ENCODE peak calls at places on chromosomes 2 and 18, in six cellular contexts. M is adrenal gland; S is fibroblast of villous mesenchyme; L is nucleus accumbens; F is stimulated activated CD8-positive, alpha-beta memory T cell treated with anti-CD3 and anti-CD28 coated beads, Interleukin-2, amount 100 ng/mL, for 1 hour; A is stimulated activated naive B cell treated with anti-CD40 and anti-IgM and Interleukin-4, amounts not matched to agents 10 μg/mL and 1 μg/mL and 100 μg/mL, for 72 hours. J is an unnamed sample.
A peak's percentile ranks its signal among the peaks of the same experiment; 100 is the strongest.

GRCh38 chr2:23513245-23513880 is 128.4 kb downstream of the KLHL29 start:
- DNase-seq in M (no peak), S (peak; percentile 49), L (no peak), F (no peak), A (no peak), J (no peak)

GRCh38 chr18:26301681-26302080 is 75.4 kb downstream of the TAF4B start:
- DNase-seq in M (no peak), S (peak; percentile 29), L (no peak), F (no peak), A (no peak), J (no peak)

GRCh38 chr18:13236411-13236810 is 17.9 kb downstream of the LDLRAD4 start:
- DNase-seq in M (no peak), S (no peak), L (no peak), F (no peak), A (no peak), J (no peak)

GRCh38 chr18:58526425-58527115 is 102.3 kb downstream of the ALPK2 start:
- DNase-seq in M (no peak), S (no peak), L (no peak), F (no peak), A (no peak), J (no peak)

GRCh38 chr2:45869165-45869501 is 217.7 kb downstream of the PRKCE start:
- DNase-seq in M (no peak), S (no peak), L (no peak), F (no peak), A (no peak), J (no peak)

GRCh38 chr18:36186461-36187137 is 698 bp upstream of the MOCOS start:
- DNase-seq in M (peak; percentile 48), S (no peak), L (no peak), F (no peak), A (no peak), J (peak; percentile 20)

GRCh38 chr2:229033816-229034215 is 237.3 kb downstream of the PID1 start:
- DNase-seq in M (no peak), S (no peak), L (no peak), F (no peak), A (no peak), J (no peak)

GRCh38 chr2:203739351-203739750 is 32.9 kb downstream of the CD28 start:
- DNase-seq in M (no peak), S (no peak), L (no peak), F (no peak), A (no peak), J (no peak)

GRCh38 chr2:149161481-149162225 is 123.2 kb downstream of the LYPD6B start:
- DNase-seq in M (no peak), S (no peak), L (no peak), F (no peak), A (no peak), J (no peak)

GRCh38 chr2:191637182-191638078 is 40.5 kb upstream of the NABP1 start:
- DNase-seq in M (no peak), S (peak; percentile 44), L (no peak), F (no peak), A (no peak), J (no peak)

GRCh38 chr2:76212305-76212985 is 501.7 kb upstream of the GCFC2 start:
- DNase-seq in M (no peak), S (no peak), L (no peak), F (no peak), A (no peak), J (no peak)

GRCh38 chr2:44763275-44763674 is 178.2 kb upstream of the SIX3 start:
- DNase-seq in M (no peak), S (no peak), L (no peak), F (no peak), A (no peak), J (no peak)

GRCh38 chr2:104901037-104901851 is 47.3 kb downstream of the POU3F3 start:
- DNase-seq in M (no peak), S (no peak), L (no peak), F (no peak), A (no peak), J (no peak)

GRCh38 chr2:205590759-205591158 is 91.5 kb upstream of the NRP2 start:
- DNase-seq in M (no peak), S (peak; percentile 59), L (no peak), F (no peak), A (no peak), J (no peak)

GRCh38 chr2:239305771-239306170 is 95.0 kb downstream of the HDAC4 start:
- DNase-seq in M (peak; percentile 10), S (no peak), L (no peak), F (no peak), A (no peak), J (no peak)

GRCh38 chr2:113818382-113818951 is 62.0 kb upstream of the SLC35F5 start:
- DNase-seq in M (peak; percentile 96), S (peak; percentile 99), L (no peak), F (no peak), A (no peak), J (no peak)

GRCh38 chr18:79867666-79868065 is 69.9 kb downstream of the KCNG2 start:
- DNase-seq in M (no peak), S (no peak), L (no peak), F (no peak), A (no peak), J (no peak)

GRCh38 chr2:200449149-200449548 is 60.7 kb downstream of the KCTD18 start:
- DNase-seq in M (no peak), S (no peak), L (no peak), F (no peak), A (no peak), J (no peak)

GRCh38 chr18:80033181-80034067 is 810 bp upstream of the RBFA start:
- DNase-seq in M (no peak), S (no peak), L (no peak), F (peak; percentile 45), A (peak; percentile 84), J (no peak)

GRCh38 chr2:100104718-100105677 is 37.4 kb downstream of the AFF3 start:
- DNase-seq in M (no peak), S (no peak), L (no peak), F (no peak), A (no peak), J (peak; percentile 33)

GRCh38 chr2:3779650-3780049 is 76.3 kb downstream of the DCDC2C start:
- DNase-seq in M (no peak), S (no peak), L (no peak), F (no peak), A (no peak), J (no peak)

GRCh38 chr18:13621886-13622619 is 104.3 kb downstream of the FAM210A start:
- DNase-seq in M (no peak), S (no peak), L (no peak), F (no peak), A (no peak), J (no peak)

GRCh38 chr2:192585418-192585817 is 390.7 kb upstream of the TMEFF2 start:
- DNase-seq in M (no peak), S (no peak), L (no peak), F (no peak), A (no peak), J (no peak)

GRCh38 chr2:60535392-60536312 is 17.8 kb downstream of the BCL11A start:
- DNase-seq in M (no peak), S (no peak), L (no peak), F (no peak), A (no peak), J (no peak)

GRCh38 chr18:47149457-47150028 is 757 bp downstream of the HDHD2 start:
- DNase-seq in M (peak; percentile 17), S (peak; percentile 25), L (no peak), F (no peak), A (no peak), J (no peak)

GRCh38 chr2:218962859-218963492 is 3.5 kb downstream of the CDK5R2 start:
- DNase-seq in M (peak; percentile 62), S (peak; percentile 66), L (peak; percentile 32), F (peak; percentile 18), A (no peak), J (peak; percentile 42)

GRCh38 chr2:135844285-135844985 is 7.5 kb upstream of the LCT start:
- DNase-seq in M (no peak), S (peak; percentile 53), L (no peak), F (no peak), A (no peak), J (no peak)

GRCh38 chr2:158973111-158973510 is 4.7 kb downstream of the TANC1 start:
- DNase-seq in M (no peak), S (no peak), L (no peak), F (no peak), A (no peak), J (no peak)

GRCh38 chr18:55116855-55117254 is 157.6 kb upstream of the CCDC68 start:
- DNase-seq in M (no peak), S (no peak), L (no peak), F (no peak), A (no peak), J (no peak)

GRCh38 chr2:12441750-12442626 is 274.7 kb upstream of the TRIB2 start:
- DNase-seq in M (no peak), S (peak; percentile 74), L (no peak), F (no peak), A (no peak), J (no peak)

GRCh38 chr2:74555610-74556103 is 1.1 kb downstream of the DOK1 start:
- DNase-seq in M (no peak), S (no peak), L (no peak), F (no peak), A (no peak), J (no peak)

GRCh38 chr2:128306081-128306930 is 12.4 kb downstream of the HS6ST1 start:
- DNase-seq in M (no peak), S (peak; percentile 100), L (no peak), F (no peak), A (no peak), J (no peak)

GRCh38 chr2:23578964-23579671 is 194.1 kb downstream of the KLHL29 start:
- DNase-seq in M (no peak), S (peak; percentile 50), L (no peak), F (no peak), A (no peak), J (no peak)

GRCh38 chr2:189249901-189250300 is 70.3 kb upstream of the COL5A2 start:
- DNase-seq in M (no peak), S (peak; percentile 13), L (no peak), F (no peak), A (no peak), J (no peak)

GRCh38 chr2:14712091-14712490 is 79.6 kb downstream of the LRATD1 start:
- DNase-seq in M (no peak), S (peak; percentile 2), L (no peak), F (no peak), A (no peak), J (no peak)

GRCh38 chr2:63763336-63764056 is 78.2 kb upstream of the UGP2 start:
- DNase-seq in M (no peak), S (peak; percentile 37), L (no peak), F (no peak), A (no peak), J (no peak)

GRCh38 chr2:232777278-232777677 is 913 bp upstream of the KCNJ13 start:
- DNase-seq in M (no peak), S (no peak), L (no peak), F (no peak), A (no peak), J (no peak)

GRCh38 chr2:239917128-239917956 is 107.8 kb downstream of the NDUFA10 start:
- DNase-seq in M (no peak), S (peak; percentile 13), L (no peak), F (no peak), A (no peak), J (no peak)

GRCh38 chr18:22542400-22542835 is 124.7 kb upstream of the CTAGE1 start:
- DNase-seq in M (peak; percentile 71), S (peak; percentile 46), L (no peak), F (no peak), A (no peak), J (no peak)

GRCh38 chr2:110871637-110872036 is 139.3 kb downstream of the ACOXL start:
- DNase-seq in M (no peak), S (no peak), L (no peak), F (no peak), A (no peak), J (no peak)